ENCODE peak calls at places on chromosomes 1 and 21, in six cellular contexts. K, W, N, V, B and D are unnamed samples. For H3K36me3, the result is how much of the 10 kb centered on the place peaks cover.

GRCh38 chr1:17627239-17628052 is 87.9 kb downstream of the ARHGEF10L start:
- DNase-seq in K (no peak), W (no peak), N (no peak), V (no peak), B (no peak), D (no peak)

GRCh38 chr1:239387304-239388231 is 1.2 kb downstream of the CHRM3 start:
- DNase-seq in K (no peak), W (no peak), N (no peak), V (no peak), B (no peak), D (peak)

GRCh38 chr1:170704256-170704655 is 40.3 kb downstream of the PRRX1 start:
- DNase-seq in K (no peak), W (peak), N (no peak), V (no peak), B (no peak), D (no peak)

GRCh38 chr1:31812158-31812829 is 3.5 kb downstream of the SPOCD1 start:
- DNase-seq in K (no peak), W (no peak), N (no peak), V (no peak), B (no peak), D (no peak)

GRCh38 chr1:217713223-217713622 is 82.1 kb downstream of the SPATA17 start:
- DNase-seq in K (no peak), W (peak), N (no peak), V (no peak), B (no peak), D (peak)

GRCh38 chr1:56081151-56081550 is 498.2 kb downstream of the PLPP3 start:
- DNase-seq in K (peak), W (peak), N (peak), V (no peak), B (no peak), D (peak)

GRCh38 chr1:206969090-206969489 is 1.2 kb downstream of the FCAMR start:
- DNase-seq in K (no peak), W (no peak), N (no peak), V (no peak), B (no peak), D (no peak)

GRCh38 chr21:37384416-37384815 is 17.8 kb downstream of the DYRK1A start:
- DNase-seq in K (no peak), W (no peak), N (no peak), V (no peak), B (no peak), D (no peak)

GRCh38 chr1:110433803-110434202 is 17.1 kb upstream of the PROK1 start:
- DNase-seq in K (peak), W (peak), N (peak), V (no peak), B (peak), D (peak)

GRCh38 chr1:211910917-211911485 is 80.4 kb upstream of the LPGAT1 start:
- DNase-seq in K (no peak), W (peak), N (no peak), V (no peak), B (no peak), D (no peak)

GRCh38 chr1:226644541-226645176 is 94.4 kb downstream of the ITPKB start:
- DNase-seq in K (no peak), W (peak), N (peak), V (no peak), B (no peak), D (no peak)

GRCh38 chr1:205604825-205605544 is 26.8 kb downstream of the ELK4 start:
- DNase-seq in K (no peak), W (no peak), N (no peak), V (no peak), B (no peak), D (no peak)

GRCh38 chr1:13892671-13893325 is 192.8 kb downstream of the PRDM2 start:
- DNase-seq in K (no peak), W (no peak), N (peak), V (no peak), B (no peak), D (no peak)

GRCh38 chr1:50593515-50593914 is 170.3 kb upstream of the DMRTA2 start:
- DNase-seq in K (no peak), W (no peak), N (no peak), V (no peak), B (no peak), D (no peak)

GRCh38 chr1:20185834-20186782 is at the start of the genes PLA2G2C and UBXN10:
- DNase-seq in K (no peak), W (no peak), N (peak), V (no peak), B (peak), D (peak)

GRCh38 chr1:234326493-234327366 is 46.5 kb upstream of the COA6 start:
- DNase-seq in K (peak), W (peak), N (peak), V (peak), B (no peak), D (peak)

GRCh38 chr21:33042812-33043211 is 17.1 kb downstream of the OLIG2 start:
- DNase-seq in K (peak), W (peak), N (no peak), V (peak), B (no peak), D (peak)

GRCh38 chr1:98704474-98704873 is 43.0 kb downstream of the SNX7 start:
- DNase-seq in K (peak), W (peak), N (no peak), V (no peak), B (no peak), D (no peak)

GRCh38 chr1:151197863-151198253 is 494 bp upstream of the PIP5K1A start:
- DNase-seq in K (no peak), W (no peak), N (no peak), V (no peak), B (no peak), D (no peak)

GRCh38 chr1:39183503-39184353 is 20.8 kb upstream of the MACF1 start:
- DNase-seq in K (peak), W (peak), N (no peak), V (peak), B (peak), D (peak)

GRCh38 chr1:21896652-21897532 is 40.2 kb downstream of the HSPG2 start:
- DNase-seq in K (no peak), W (no peak), N (peak), V (peak), B (peak), D (peak)

GRCh38 chr1:216765346-216766300 is 42.4 kb upstream of the ESRRG start:
- DNase-seq in K (no peak), W (no peak), N (no peak), V (no peak), B (peak), D (peak)

GRCh38 chr1:92475029-92475428 is 11.7 kb downstream of the GFI1 start:
- DNase-seq in K (no peak), W (no peak), N (no peak), V (no peak), B (no peak), D (no peak)

GRCh38 chr1:166017395-166017794 is 149.4 kb downstream of the FAM78B start:
- DNase-seq in K (no peak), W (no peak), N (no peak), V (no peak), B (no peak), D (no peak)

GRCh38 chr1:178653091-178653490 is 72.0 kb upstream of the RALGPS2 start:
- DNase-seq in K (no peak), W (peak), N (no peak), V (no peak), B (no peak), D (no peak)

GRCh38 chr1:29133861-29134694 is 10.4 kb upstream of the TMEM200B start:
- DNase-seq in K (no peak), W (no peak), N (peak), V (no peak), B (no peak), D (no peak)

GRCh38 chr1:222276062-222276461 is 271.8 kb downstream of the HHIPL2 start:
- DNase-seq in K (no peak), W (no peak), N (no peak), V (no peak), B (no peak), D (no peak)

GRCh38 chr1:247294282-247294681 is 37.4 kb downstream of the ZNF496 start:
- DNase-seq in K (peak), W (peak), N (no peak), V (no peak), B (no peak), D (peak)

DNA sequence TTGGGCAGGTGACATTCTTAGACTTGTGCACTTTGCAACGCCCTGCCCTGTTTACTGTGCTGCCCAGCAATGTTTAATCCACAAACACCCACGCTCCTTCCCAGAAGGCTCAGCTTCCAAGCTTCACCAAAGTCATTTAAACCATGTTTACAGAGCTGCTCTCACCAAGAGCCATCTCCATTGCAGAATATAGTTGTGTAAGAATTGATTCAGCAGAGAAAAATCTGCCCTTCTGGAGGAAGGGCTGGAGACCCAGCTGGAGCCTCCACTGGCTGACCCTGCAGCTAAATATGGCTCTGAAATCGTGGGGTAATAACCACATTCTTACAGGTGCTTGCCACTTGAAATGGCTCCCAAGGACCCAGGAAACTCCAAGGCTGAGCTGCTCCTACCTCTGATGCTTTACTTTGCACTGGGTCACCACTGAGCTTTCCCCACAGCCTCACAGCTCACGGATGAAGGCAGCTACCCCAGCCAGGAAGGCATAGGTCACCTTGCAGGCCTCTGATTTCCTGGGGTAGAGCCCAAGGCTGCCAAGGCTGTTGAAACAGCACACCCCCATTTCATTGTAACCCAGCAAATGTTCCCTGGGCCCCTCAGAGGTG is 8.8 kb downstream of the CAPN2 start:
- DNase-seq in K (peak), W (peak), N (no peak), V (peak), B (no peak), D (peak)
- H3K36me3 ChIP-seq in K (half or more), W (under half), N (half or more), V (under half), B (under half), D (half or more)

GRCh38 chr1:1225238-1225845 is 6.5 kb downstream of the SDF4 start:
- DNase-seq in K (no peak), W (no peak), N (no peak), V (no peak), B (no peak), D (no peak)

GRCh38 chr1:1221887-1222574 is 8.1 kb upstream of the TNFRSF4 start:
- DNase-seq in K (no peak), W (no peak), N (no peak), V (no peak), B (no peak), D (no peak)

GRCh38 chr1:1223891-1224290 is 7.9 kb downstream of the SDF4 start:
- DNase-seq in K (no peak), W (no peak), N (no peak), V (no peak), B (no peak), D (no peak)

GRCh38 chr1:1222575-1223225 is 8.7 kb upstream of the TNFRSF4 start:
- DNase-seq in K (no peak), W (no peak), N (no peak), V (no peak), B (no peak), D (no peak)

DNA sequence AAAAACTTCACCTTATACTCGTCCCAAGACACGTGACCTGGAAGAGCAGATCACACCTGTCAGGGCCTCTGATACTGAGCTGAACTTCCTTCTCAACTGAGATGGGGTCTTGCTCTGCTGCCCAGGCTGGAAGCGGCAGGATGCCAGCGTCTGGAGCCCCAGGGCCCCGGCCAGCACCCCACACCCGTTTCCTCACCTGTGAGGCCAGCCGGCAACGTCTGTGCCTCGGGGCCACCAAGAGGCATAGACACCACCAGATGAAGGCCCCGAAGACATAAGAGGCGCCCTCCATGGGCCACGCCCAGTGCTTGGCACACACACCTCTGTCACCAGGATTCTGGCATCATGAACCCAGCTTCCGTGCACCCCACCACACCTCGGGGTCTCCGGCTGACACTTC is 8.5 kb downstream of the SDF4 start:
- DNase-seq in K (no peak), W (no peak), N (no peak), V (no peak), B (no peak), D (no peak)
- H3K36me3 ChIP-seq in K (half or more), W (half or more), N (half or more), V (half or more), B (half or more), D (half or more)

DNA sequence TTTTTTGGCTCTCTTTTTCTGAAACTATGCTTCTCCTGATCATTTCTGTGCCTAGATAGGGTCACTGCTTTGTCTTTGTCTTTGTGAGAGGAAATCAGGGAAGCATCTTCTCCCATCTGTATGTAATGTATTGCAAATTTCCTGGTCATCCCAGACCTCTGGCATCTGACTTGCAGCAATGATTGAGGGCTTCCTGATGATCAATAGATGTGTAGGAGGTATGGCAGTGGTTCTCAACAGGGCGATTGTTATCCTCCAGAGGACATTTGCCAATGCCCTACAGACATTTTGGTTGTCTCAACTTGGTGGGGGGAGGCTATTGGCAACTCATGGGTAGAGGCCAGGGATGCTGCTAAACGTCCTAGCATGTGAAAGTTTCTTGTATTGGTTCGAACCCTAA is 64.8 kb downstream of the RGL1 start:
- DNase-seq in K (no peak), W (peak), N (no peak), V (no peak), B (no peak), D (no peak)
- H3K36me3 ChIP-seq in K (under half), W (under half), N (under half), V (under half), B (under half), D (under half)

GRCh38 chr1:24450321-24450720 is 34.7 kb downstream of the NIPAL3 start:
- DNase-seq in K (no peak), W (no peak), N (no peak), V (no peak), B (no peak), D (no peak)

GRCh38 chr1:24457866-24458265 is 42.3 kb downstream of the NIPAL3 start:
- DNase-seq in K (no peak), W (no peak), N (no peak), V (no peak), B (no peak), D (no peak)

GRCh38 chr1:24450857-24451397 is 35.3 kb downstream of the NIPAL3 start:
- DNase-seq in K (no peak), W (no peak), N (no peak), V (no peak), B (no peak), D (no peak)

GRCh38 chr1:24452922-24453481 is 37.4 kb downstream of the NIPAL3 start:
- DNase-seq in K (no peak), W (peak), N (no peak), V (no peak), B (no peak), D (no peak)

DNA sequence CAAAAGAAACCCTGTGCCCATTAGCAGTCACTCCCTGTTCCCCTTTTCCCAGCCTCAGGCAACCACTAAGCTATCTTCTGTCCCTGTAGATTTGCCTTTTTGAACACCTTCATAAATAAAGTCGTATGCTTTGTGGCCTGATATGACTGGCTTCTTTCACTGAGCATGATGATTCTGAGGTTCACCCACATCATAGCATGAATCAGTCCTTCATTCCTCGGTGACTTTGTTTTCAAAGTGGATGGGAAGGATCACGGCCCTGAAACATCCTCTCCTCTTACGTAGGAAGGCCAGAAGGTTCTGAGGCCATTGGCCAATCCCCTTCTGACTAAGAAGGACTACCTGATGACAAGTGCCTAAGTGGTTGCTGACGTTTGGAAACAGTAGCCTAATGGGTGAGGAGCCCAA is 39.1 kb downstream of the NIPAL3 start:
- DNase-seq in K (no peak), W (peak), N (no peak), V (no peak), B (no peak), D (no peak)
- H3K36me3 ChIP-seq in K (under half), W (under half), N (half or more), V (under half), B (under half), D (under half)

GRCh38 chr1:245843101-245843500 is 664.0 kb downstream of the SMYD3 start:
- DNase-seq in K (no peak), W (no peak), N (no peak), V (no peak), B (no peak), D (no peak)
- H3K36me3 ChIP-seq in K (under half), W (under half), N (under half), V (under half), B (under half), D (under half)

GRCh38 chr1:109257682-109258421 is 8.5 kb downstream of the CELSR2 start:
- DNase-seq in K (no peak), W (no peak), N (no peak), V (no peak), B (no peak), D (no peak)
- H3K36me3 ChIP-seq in K (under half), W (under half), N (under half), V (under half), B (under half), D (under half)

GRCh38 chr1:52356818-52357355 is 9.1 kb downstream of the CC2D1B start:
- DNase-seq in K (no peak), W (no peak), N (no peak), V (no peak), B (no peak), D (no peak)

GRCh38 chr1:52357397-52357796 is 8.6 kb downstream of the CC2D1B start:
- DNase-seq in K (no peak), W (no peak), N (no peak), V (no peak), B (no peak), D (no peak)

GRCh38 chr1:52359676-52360594 is 6.1 kb downstream of the CC2D1B start:
- DNase-seq in K (no peak), W (no peak), N (no peak), V (no peak), B (no peak), D (no peak)

GRCh38 chr1:52360595-52360968 is 5.4 kb downstream of the CC2D1B start:
- DNase-seq in K (no peak), W (no peak), N (no peak), V (no peak), B (no peak), D (no peak)

GRCh38 chr1:52358851-52359497 is 7.0 kb downstream of the CC2D1B start:
- DNase-seq in K (no peak), W (no peak), N (no peak), V (no peak), B (no peak), D (no peak)
- H3K36me3 ChIP-seq in K (half or more), W (half or more), N (half or more), V (half or more), B (half or more), D (half or more)

GRCh38 chr1:33341190-33341589 is 20.3 kb upstream of the A3GALT2 start:
- DNase-seq in K (no peak), W (no peak), N (no peak), V (no peak), B (no peak), D (no peak)
- H3K36me3 ChIP-seq in K (under half), W (under half), N (under half), V (under half), B (under half), D (under half)